ENCODE peak calls at places on chromosomes 7 and 10, in nine cellular contexts. One of them, this sample, is unnamed.

GRCh38 chr7:157855016-157855415 is 518.2 kb downstream of the DNAJB6 start:
- DNase-seq in mesendoderm: no peak
- DNase-seq in iPS-NIHi11: no peak
- DNase-seq in mesenchymal stem cell: no peak
- DNase-seq in cardiac muscle cell: no peak
- DNase-seq in ureter: no peak
- DNase-seq in non-pigmented ciliary epithelial cell: no peak
- DNase-seq in stimulated activated CD4-positive, alpha-beta T cell treated with anti-CD3 and anti-CD28 coated beads, Interleukin-2, amount 100 ng/mL, for 48 hours: no peak
- DNase-seq in keratinocyte: no peak
- DNase-seq in this sample: no peak

GRCh38 chr10:131312261-131312801 is 810 bp upstream of the TCERG1L start:
- DNase-seq in keratinocyte: no peak
- DNase-seq in cardiac muscle cell: peak
- DNase-seq in ureter: no peak
- DNase-seq in mesendoderm: peak
- DNase-seq in non-pigmented ciliary epithelial cell: no peak
- DNase-seq in iPS-NIHi11: peak
- DNase-seq in mesenchymal stem cell: no peak
- DNase-seq in stimulated activated CD4-positive, alpha-beta T cell treated with anti-CD3 and anti-CD28 coated beads, Interleukin-2, amount 100 ng/mL, for 48 hours: no peak
- DNase-seq in this sample: no peak

GRCh38 chr7:151629873-151630272 is 110.2 kb upstream of the RHEB start:
- DNase-seq in mesendoderm: no peak
- DNase-seq in stimulated activated CD4-positive, alpha-beta T cell treated with anti-CD3 and anti-CD28 coated beads, Interleukin-2, amount 100 ng/mL, for 48 hours: no peak
- DNase-seq in cardiac muscle cell: peak
- DNase-seq in iPS-NIHi11: no peak
- DNase-seq in ureter: no peak
- DNase-seq in keratinocyte: no peak
- DNase-seq in non-pigmented ciliary epithelial cell: no peak
- DNase-seq in mesenchymal stem cell: no peak
- DNase-seq in this sample: no peak

GRCh38 chr10:86224354-86225097 is 142.1 kb downstream of the GRID1 start:
- DNase-seq in cardiac muscle cell: no peak
- DNase-seq in stimulated activated CD4-positive, alpha-beta T cell treated with anti-CD3 and anti-CD28 coated beads, Interleukin-2, amount 100 ng/mL, for 48 hours: no peak
- DNase-seq in mesenchymal stem cell: no peak
- DNase-seq in keratinocyte: no peak
- DNase-seq in mesendoderm: peak
- DNase-seq in iPS-NIHi11: no peak
- DNase-seq in non-pigmented ciliary epithelial cell: no peak
- DNase-seq in ureter: no peak
- DNase-seq in this sample: no peak

GRCh38 chr10:11870461-11870780 is 47.3 kb downstream of the PROSER2 start:
- DNase-seq in cardiac muscle cell: no peak
- DNase-seq in ureter: no peak
- DNase-seq in keratinocyte: no peak
- DNase-seq in non-pigmented ciliary epithelial cell: no peak
- DNase-seq in mesendoderm: no peak
- DNase-seq in mesenchymal stem cell: no peak
- DNase-seq in stimulated activated CD4-positive, alpha-beta T cell treated with anti-CD3 and anti-CD28 coated beads, Interleukin-2, amount 100 ng/mL, for 48 hours: no peak
- DNase-seq in iPS-NIHi11: no peak
- DNase-seq in this sample: no peak

GRCh38 chr7:94127026-94127425 is 122.9 kb upstream of the BET1 start:
- DNase-seq in mesenchymal stem cell: no peak
- DNase-seq in non-pigmented ciliary epithelial cell: no peak
- DNase-seq in cardiac muscle cell: no peak
- DNase-seq in mesendoderm: no peak
- DNase-seq in stimulated activated CD4-positive, alpha-beta T cell treated with anti-CD3 and anti-CD28 coated beads, Interleukin-2, amount 100 ng/mL, for 48 hours: no peak
- DNase-seq in ureter: no peak
- DNase-seq in keratinocyte: no peak
- DNase-seq in iPS-NIHi11: no peak
- DNase-seq in this sample: no peak

GRCh38 chr10:74988787-74989574 is 122.5 kb upstream of the SAMD8 start:
- DNase-seq in stimulated activated CD4-positive, alpha-beta T cell treated with anti-CD3 and anti-CD28 coated beads, Interleukin-2, amount 100 ng/mL, for 48 hours: no peak
- DNase-seq in keratinocyte: no peak
- DNase-seq in ureter: no peak
- DNase-seq in mesenchymal stem cell: no peak
- DNase-seq in cardiac muscle cell: no peak
- DNase-seq in iPS-NIHi11: no peak
- DNase-seq in non-pigmented ciliary epithelial cell: no peak
- DNase-seq in mesendoderm: no peak
- DNase-seq in this sample: no peak

GRCh38 chr7:158371856-158372255 is 215.8 kb downstream of the PTPRN2 start:
- DNase-seq in stimulated activated CD4-positive, alpha-beta T cell treated with anti-CD3 and anti-CD28 coated beads, Interleukin-2, amount 100 ng/mL, for 48 hours: no peak
- DNase-seq in non-pigmented ciliary epithelial cell: no peak
- DNase-seq in keratinocyte: no peak
- DNase-seq in iPS-NIHi11: no peak
- DNase-seq in mesenchymal stem cell: no peak
- DNase-seq in mesendoderm: no peak
- DNase-seq in cardiac muscle cell: no peak
- DNase-seq in ureter: no peak
- DNase-seq in this sample: no peak

GRCh38 chr7:2016761-2017482 is 215.8 kb downstream of the MAD1L1 start:
- DNase-seq in mesendoderm: no peak
- DNase-seq in ureter: no peak
- DNase-seq in keratinocyte: no peak
- DNase-seq in cardiac muscle cell: no peak
- DNase-seq in iPS-NIHi11: no peak
- DNase-seq in mesenchymal stem cell: no peak
- DNase-seq in stimulated activated CD4-positive, alpha-beta T cell treated with anti-CD3 and anti-CD28 coated beads, Interleukin-2, amount 100 ng/mL, for 48 hours: no peak
- DNase-seq in non-pigmented ciliary epithelial cell: no peak
- DNase-seq in this sample: no peak

GRCh38 chr10:43749145-43749576 is 100.5 kb upstream of the ZNF32 start:
- DNase-seq in ureter: no peak
- DNase-seq in mesenchymal stem cell: no peak
- DNase-seq in non-pigmented ciliary epithelial cell: no peak
- DNase-seq in mesendoderm: no peak
- DNase-seq in stimulated activated CD4-positive, alpha-beta T cell treated with anti-CD3 and anti-CD28 coated beads, Interleukin-2, amount 100 ng/mL, for 48 hours: no peak
- DNase-seq in iPS-NIHi11: no peak
- DNase-seq in keratinocyte: no peak
- DNase-seq in cardiac muscle cell: no peak
- DNase-seq in this sample: no peak

GRCh38 chr7:134083766-134084487 is 43.2 kb upstream of the LRGUK start:
- DNase-seq in ureter: no peak
- DNase-seq in cardiac muscle cell: no peak
- DNase-seq in mesenchymal stem cell: peak
- DNase-seq in iPS-NIHi11: no peak
- DNase-seq in mesendoderm: no peak
- DNase-seq in keratinocyte: no peak
- DNase-seq in non-pigmented ciliary epithelial cell: peak
- DNase-seq in stimulated activated CD4-positive, alpha-beta T cell treated with anti-CD3 and anti-CD28 coated beads, Interleukin-2, amount 100 ng/mL, for 48 hours: no peak
- DNase-seq in this sample: no peak

GRCh38 chr7:140542226-140542625 is 62.9 kb upstream of the MKRN1 start:
- DNase-seq in ureter: no peak
- DNase-seq in stimulated activated CD4-positive, alpha-beta T cell treated with anti-CD3 and anti-CD28 coated beads, Interleukin-2, amount 100 ng/mL, for 48 hours: no peak
- DNase-seq in mesenchymal stem cell: peak
- DNase-seq in non-pigmented ciliary epithelial cell: no peak
- DNase-seq in iPS-NIHi11: no peak
- DNase-seq in keratinocyte: no peak
- DNase-seq in cardiac muscle cell: no peak
- DNase-seq in mesendoderm: no peak
- DNase-seq in this sample: no peak

GRCh38 chr7:154631162-154631561 is 371.8 kb downstream of the PAXIP1 start:
- DNase-seq in mesendoderm: no peak
- DNase-seq in non-pigmented ciliary epithelial cell: no peak
- DNase-seq in ureter: no peak
- DNase-seq in keratinocyte: no peak
- DNase-seq in stimulated activated CD4-positive, alpha-beta T cell treated with anti-CD3 and anti-CD28 coated beads, Interleukin-2, amount 100 ng/mL, for 48 hours: no peak
- DNase-seq in cardiac muscle cell: no peak
- DNase-seq in iPS-NIHi11: no peak
- DNase-seq in mesenchymal stem cell: no peak
- DNase-seq in this sample: no peak